ENCODE peak calls at places on chromosomes 11 and 22, in six cellular contexts. Z is fibroblast of mammary gland; Y is activated gamma-delta T cell treated with Interleukin-2 at 50 U/mL for 16 hours; K is DMS153; B is stimulated activated naive CD4-positive, alpha-beta T cell; F is non-pigmented ciliary epithelial cell. R is an unnamed sample.

GRCh38 chr22:44395116-44396005 is 82.6 kb upstream of the SHISAL1 start:
- DNase-seq in Z (no peak), Y (no peak), K (no peak), B (no peak), F (no peak), R (no peak)

GRCh38 chr11:98183034-98183433 is 837.7 kb upstream of the CNTN5 start:
- DNase-seq in Z (no peak), Y (no peak), K (no peak), B (no peak), F (no peak), R (no peak)

GRCh38 chr22:39277135-39277607 is 32.4 kb upstream of the PDGFB start:
- DNase-seq in Z (peak), Y (no peak), K (no peak), B (no peak), F (peak), R (peak)

GRCh38 chr11:28439403-28439802 is 331.2 kb downstream of the METTL15 start:
- DNase-seq in Z (no peak), Y (no peak), K (no peak), B (no peak), F (no peak), R (no peak)

GRCh38 chr11:10350341-10350740 is 45.5 kb downstream of the ADM start:
- DNase-seq in Z (peak), Y (no peak), K (no peak), B (no peak), F (peak), R (peak)

GRCh38 chr11:32056445-32056844 is 34.4 kb upstream of the RCN1 start:
- DNase-seq in Z (peak), Y (no peak), K (no peak), B (no peak), F (no peak), R (no peak)

GRCh38 chr11:17776213-17776875 is 41.8 kb downstream of the KCNC1 start:
- DNase-seq in Z (no peak), Y (no peak), K (no peak), B (no peak), F (no peak), R (no peak)

GRCh38 chr22:39414886-39415285 is 15.3 kb downstream of the TAB1 start:
- DNase-seq in Z (no peak), Y (no peak), K (no peak), B (no peak), F (no peak), R (no peak)

GRCh38 chr11:84526250-84526649 is 1100.9 kb downstream of the DLG2 start:
- DNase-seq in Z (no peak), Y (no peak), K (no peak), B (no peak), F (no peak), R (no peak)

GRCh38 chr11:117934526-117935307 is 5.5 kb upstream of the TMPRSS13 start:
- DNase-seq in Z (no peak), Y (no peak), K (no peak), B (no peak), F (no peak), R (no peak)

GRCh38 chr22:47322854-47323253 is 560.4 kb downstream of the TBC1D22A start:
- DNase-seq in Z (no peak), Y (no peak), K (peak), B (no peak), F (no peak), R (no peak)

GRCh38 chr22:39332441-39333064 is 13.1 kb upstream of the RPL3 start:
- DNase-seq in Z (peak), Y (no peak), K (no peak), B (no peak), F (no peak), R (no peak)

GRCh38 chr11:13336246-13336873 is 58.8 kb downstream of the BMAL1 start:
- DNase-seq in Z (no peak), Y (no peak), K (no peak), B (no peak), F (no peak), R (no peak)

GRCh38 chr11:20873054-20873453 is 203.7 kb downstream of the NELL1 start:
- DNase-seq in Z (no peak), Y (no peak), K (peak), B (no peak), F (no peak), R (no peak)

GRCh38 chr11:132080121-132080520 is 709.7 kb downstream of the NTM start:
- DNase-seq in Z (no peak), Y (no peak), K (no peak), B (no peak), F (no peak), R (peak)

GRCh38 chr11:1978865-1979473 is 18.7 kb downstream of the H19 start:
- DNase-seq in Z (no peak), Y (no peak), K (no peak), B (no peak), F (no peak), R (no peak)

GRCh38 chr22:21016644-21017420 is 1.9 kb downstream of the P2RX6 start:
- DNase-seq in Z (no peak), Y (no peak), K (no peak), B (no peak), F (no peak), R (no peak)

GRCh38 chr11:3042496-3043314 is 14.5 kb downstream of the CARS1 start:
- DNase-seq in Z (no peak), Y (no peak), K (no peak), B (no peak), F (no peak), R (no peak)

GRCh38 chr11:70720291-70720690 is 322.0 kb downstream of the CTTN start:
- DNase-seq in Z (no peak), Y (no peak), K (no peak), B (no peak), F (no peak), R (no peak)

GRCh38 chr22:37283393-37283937 is 1.2 kb downstream of the CYTH4 start:
- DNase-seq in Z (no peak), Y (peak), K (no peak), B (peak), F (no peak), R (no peak)

GRCh38 chr11:94672636-94673035 is 95.5 kb upstream of the AMOTL1 start:
- DNase-seq in Z (no peak), Y (no peak), K (no peak), B (no peak), F (no peak), R (no peak)

GRCh38 chr22:21964918-21965484 is 12.4 kb upstream of the PPM1F start:
- DNase-seq in Z (no peak), Y (no peak), K (no peak), B (no peak), F (no peak), R (no peak)

GRCh38 chr11:68969386-68969785 is 11.4 kb downstream of the MRGPRD start:
- DNase-seq in Z (no peak), Y (no peak), K (no peak), B (no peak), F (no peak), R (no peak)

GRCh38 chr11:77191429-77191822 is 63.4 kb downstream of the MYO7A start:
- DNase-seq in Z (no peak), Y (no peak), K (no peak), B (no peak), F (no peak), R (no peak)

GRCh38 chr11:115503083-115503885 is 931 bp downstream of the CADM1 start:
- DNase-seq in Z (no peak), Y (peak), K (peak), B (no peak), F (no peak), R (peak)

GRCh38 chr11:132177106-132177505 is 806.7 kb downstream of the NTM start:
- DNase-seq in Z (peak), Y (no peak), K (no peak), B (no peak), F (peak), R (no peak)

R was measured in foreskin keratinocyte.